ENCODE peak calls at places on chromosomes 3 and 15, in six cellular contexts. L is AG04450, V is EL, A is posterior vena cava, S is left ventricle myocardium inferior, M is fibroblast of the aortic adventitia. O is an unnamed sample.

GRCh38 chr3:125289429-125289828 is 76.9 kb upstream of the SLC12A8 start:
- DNase-seq in L (no peak), A (no peak), M (no peak), V (no peak), S (no peak), O (no peak)

GRCh38 chr3:42166214-42166613 is 75.1 kb downstream of the TRAK1 start:
- DNase-seq in M (no peak), L (no peak), A (no peak), S (no peak), V (no peak), O (no peak)

GRCh38 chr15:60362318-60363023 is 35.3 kb downstream of the ANXA2 start:
- DNase-seq in L (peak), M (peak), V (peak), A (no peak), S (no peak), O (no peak)

GRCh38 chr3:47586746-47587145 is 8.1 kb upstream of the CSPG5 start:
- DNase-seq in S (no peak), V (no peak), A (no peak), L (no peak), M (no peak), O (no peak)

GRCh38 chr3:192879346-192880031 is 38.2 kb downstream of the MB21D2 start:
- DNase-seq in S (no peak), L (peak), V (peak), M (peak), A (no peak), O (no peak)

GRCh38 chr3:129441215-129441614 is 1.2 kb downstream of the IFT122 start:
- DNase-seq in S (no peak), V (no peak), M (no peak), L (no peak), A (no peak), O (no peak)

GRCh38 chr3:96169111-96169510 is 645.3 kb upstream of the EPHA6 start:
- DNase-seq in M (no peak), S (no peak), V (no peak), A (no peak), L (no peak), O (no peak)

GRCh38 chr3:46988616-46989015 is 9.2 kb downstream of the NBEAL2 start:
- DNase-seq in A (no peak), L (no peak), M (no peak), V (no peak), S (no peak), O (no peak)

GRCh38 chr3:190883973-190884832 is 21.7 kb upstream of the GMNC start:
- DNase-seq in S (no peak), M (peak), A (no peak), V (peak), L (peak), O (no peak)

GRCh38 chr3:101940521-101940992 is 91.2 kb downstream of the NFKBIZ start:
- DNase-seq in L (peak), M (peak), V (peak), S (peak), A (no peak), O (no peak)

GRCh38 chr15:57334257-57334656 is 42.0 kb upstream of the CGNL1 start:
- DNase-seq in S (no peak), M (peak), V (peak), L (no peak), A (no peak), O (no peak)

GRCh38 chr15:58309993-58310928 is 121.5 kb upstream of the LIPC start:
- DNase-seq in M (no peak), A (no peak), S (peak), L (no peak), V (no peak), O (no peak)

GRCh38 chr3:52004906-52005395 is 9.3 kb upstream of the RPL29 start:
- DNase-seq in M (no peak), V (no peak), L (no peak), A (no peak), S (no peak), O (no peak)

GRCh38 chr3:57864853-57865252 is 108.7 kb downstream of the SLMAP start:
- DNase-seq in L (no peak), S (no peak), M (peak), V (peak), A (no peak), O (no peak)

GRCh38 chr3:143242101-143242500 is 122.5 kb downstream of the CHST2 start:
- DNase-seq in S (no peak), A (no peak), L (no peak), M (peak), V (no peak), O (no peak)

GRCh38 chr3:195883160-195883559 is 25.2 kb downstream of the TNK2 start:
- DNase-seq in M (no peak), S (no peak), L (no peak), A (no peak), V (no peak), O (no peak)

GRCh38 chr3:102536479-102536878 is 101.7 kb downstream of the ZPLD1 start:
- DNase-seq in V (peak), M (peak), S (no peak), A (no peak), L (peak), O (no peak)

GRCh38 chr15:100667405-100668320 is 65.3 kb downstream of the ASB7 start:
- DNase-seq in V (no peak), S (peak), L (peak), M (peak), A (no peak), O (no peak)

GRCh38 chr3:9028134-9028533 is 64.9 kb upstream of the RAD18 start:
- DNase-seq in V (peak), S (peak), M (peak), L (peak), A (peak), O (peak)

GRCh38 chr3:55160241-55160877 is 232.5 kb upstream of the LRTM1 start:
- DNase-seq in V (peak), A (peak), L (peak), M (peak), S (peak), O (no peak)

GRCh38 chr3:124542483-124542882 is 187.8 kb upstream of the UMPS start:
- DNase-seq in S (no peak), A (no peak), L (no peak), M (no peak), V (no peak), O (no peak)

GRCh38 chr3:178451799-178452198 is 84.4 kb upstream of the KCNMB2 start:
- DNase-seq in S (no peak), V (no peak), M (no peak), A (no peak), L (no peak), O (no peak)

GRCh38 chr3:141331370-141332318 is 36.7 kb upstream of the ZBTB38 start:
- DNase-seq in V (peak), L (peak), A (peak), M (peak), S (peak), O (peak)

GRCh38 chr3:131549340-131549739 is 46.6 kb upstream of the MRPL3 start:
- DNase-seq in S (no peak), L (no peak), M (no peak), V (no peak), A (no peak), O (no peak)

GRCh38 chr15:85318048-85318731 is 62.2 kb upstream of the AKAP13 start:
- DNase-seq in S (no peak), M (peak), L (peak), A (no peak), V (peak), O (no peak)

GRCh38 chr15:98160236-98160635 is 199.7 kb downstream of the ARRDC4 start:
- DNase-seq in A (peak), L (no peak), V (no peak), M (no peak), S (no peak), O (no peak)

GRCh38 chr3:141405025-141405424 is 36.7 kb downstream of the ZBTB38 start:
- DNase-seq in A (no peak), S (no peak), L (no peak), V (peak), M (peak), O (no peak)

GRCh38 chr3:60574046-60574769 is 677.0 kb downstream of the FHIT start:
- DNase-seq in V (no peak), L (no peak), A (no peak), S (no peak), M (no peak), O (no peak)

GRCh38 chr3:187767266-187768032 is 22.2 kb upstream of the BCL6 start:
- DNase-seq in A (no peak), M (peak), L (peak), V (peak), S (no peak), O (no peak)

GRCh38 chr3:52176188-52176752 is 21.7 kb upstream of the ALAS1 start:
- DNase-seq in L (no peak), S (no peak), A (peak), M (no peak), V (no peak), O (no peak)

GRCh38 chr3:178525180-178525704 is 11.0 kb upstream of the KCNMB2 start:
- DNase-seq in S (no peak), L (no peak), M (peak), A (no peak), V (no peak), O (no peak)